ENCODE peak calls at places on chromosome 10, in eight cellular contexts. One of them, this sample, is unnamed.

GRCh38 chr10:131815366-131816156 is 85.2 kb upstream of the PPP2R2D start:
- DNase-seq in breast epithelium: peak
- DNase-seq in endothelial cell of umbilical vein: no peak
- DNase-seq in IMR-90: no peak
- DNase-seq in ovary: no peak
- DNase-seq in A549: no peak
- DNase-seq in spleen: no peak
- DNase-seq in heart left ventricle: peak
- DNase-seq in this sample: no peak

GRCh38 chr10:97399843-97400545 is 1.1 kb downstream of the RRP12 start:
- DNase-seq in spleen: peak
- DNase-seq in endothelial cell of umbilical vein: peak
- DNase-seq in heart left ventricle: peak
- DNase-seq in breast epithelium: no peak
- DNase-seq in ovary: no peak
- DNase-seq in A549: peak
- DNase-seq in IMR-90: peak
- DNase-seq in this sample: no peak

GRCh38 chr10:80464557-80465466 is 10.7 kb downstream of the TSPAN14 start:
- DNase-seq in endothelial cell of umbilical vein: peak
- DNase-seq in breast epithelium: no peak
- DNase-seq in IMR-90: peak
- DNase-seq in spleen: peak
- DNase-seq in heart left ventricle: peak
- DNase-seq in A549: no peak
- DNase-seq in ovary: peak
- DNase-seq in this sample: peak

GRCh38 chr10:127424594-127425264 is 124.4 kb upstream of the NPS start:
- DNase-seq in ovary: no peak
- DNase-seq in endothelial cell of umbilical vein: no peak
- DNase-seq in A549: no peak
- DNase-seq in breast epithelium: no peak
- DNase-seq in heart left ventricle: no peak
- DNase-seq in IMR-90: peak
- DNase-seq in spleen: no peak
- DNase-seq in this sample: no peak

GRCh38 chr10:118542789-118543188 is 52.7 kb downstream of the PRLHR start:
- DNase-seq in A549: no peak
- DNase-seq in heart left ventricle: no peak
- DNase-seq in ovary: no peak
- DNase-seq in spleen: no peak
- DNase-seq in endothelial cell of umbilical vein: no peak
- DNase-seq in breast epithelium: no peak
- DNase-seq in IMR-90: no peak
- DNase-seq in this sample: no peak

GRCh38 chr10:89466599-89467035 is 52.2 kb downstream of the IFIT5 start:
- DNase-seq in ovary: no peak
- DNase-seq in heart left ventricle: no peak
- DNase-seq in A549: peak
- DNase-seq in IMR-90: peak
- DNase-seq in endothelial cell of umbilical vein: peak
- DNase-seq in spleen: no peak
- DNase-seq in breast epithelium: no peak
- DNase-seq in this sample: no peak

GRCh38 chr10:7471720-7472367 is 61.0 kb upstream of the SFMBT2 start:
- DNase-seq in IMR-90: no peak
- DNase-seq in breast epithelium: no peak
- DNase-seq in spleen: peak
- DNase-seq in heart left ventricle: no peak
- DNase-seq in A549: no peak
- DNase-seq in ovary: no peak
- DNase-seq in endothelial cell of umbilical vein: no peak
- DNase-seq in this sample: no peak

GRCh38 chr10:47321521-47322195 is 596 bp upstream of the GDF2 start:
- DNase-seq in spleen: no peak
- DNase-seq in ovary: no peak
- DNase-seq in heart left ventricle: no peak
- DNase-seq in A549: no peak
- DNase-seq in breast epithelium: no peak
- DNase-seq in endothelial cell of umbilical vein: no peak
- DNase-seq in IMR-90: no peak
- DNase-seq in this sample: no peak

GRCh38 chr10:123757853-123758252 is 91.7 kb downstream of the GPR26 start:
- DNase-seq in ovary: no peak
- DNase-seq in spleen: no peak
- DNase-seq in endothelial cell of umbilical vein: no peak
- DNase-seq in A549: no peak
- DNase-seq in breast epithelium: no peak
- DNase-seq in heart left ventricle: no peak
- DNase-seq in IMR-90: no peak
- DNase-seq in this sample: no peak

GRCh38 chr10:856405-857157 is 74.9 kb downstream of the LARP4B start:
- DNase-seq in spleen: no peak
- DNase-seq in breast epithelium: no peak
- DNase-seq in endothelial cell of umbilical vein: no peak
- DNase-seq in A549: no peak
- DNase-seq in heart left ventricle: no peak
- DNase-seq in ovary: no peak
- DNase-seq in IMR-90: no peak
- DNase-seq in this sample: no peak

GRCh38 chr10:87818505-87819273 is 663 bp upstream of the ATAD1 start:
- DNase-seq in A549: peak
- DNase-seq in IMR-90: peak
- DNase-seq in endothelial cell of umbilical vein: peak
- DNase-seq in heart left ventricle: peak
- DNase-seq in spleen: peak
- DNase-seq in ovary: no peak
- DNase-seq in breast epithelium: peak
- DNase-seq in this sample: no peak

GRCh38 chr10:75428434-75429158 is 2.8 kb upstream of the LRMDA start:
- DNase-seq in ovary: peak
- DNase-seq in breast epithelium: no peak
- DNase-seq in heart left ventricle: no peak
- DNase-seq in spleen: no peak
- DNase-seq in endothelial cell of umbilical vein: peak
- DNase-seq in A549: peak
- DNase-seq in IMR-90: peak
- DNase-seq in this sample: peak

GRCh38 chr10:117218654-117219053 is 21.4 kb downstream of the KCNK18 start:
- DNase-seq in ovary: no peak
- DNase-seq in breast epithelium: no peak
- DNase-seq in spleen: peak
- DNase-seq in heart left ventricle: no peak
- DNase-seq in A549: no peak
- DNase-seq in endothelial cell of umbilical vein: no peak
- DNase-seq in IMR-90: no peak
- DNase-seq in this sample: no peak

GRCh38 chr10:62815373-62816111 is 624 bp downstream of the EGR2 start:
- DNase-seq in spleen: peak
- DNase-seq in endothelial cell of umbilical vein: peak
- DNase-seq in ovary: no peak
- DNase-seq in heart left ventricle: peak
- DNase-seq in IMR-90: no peak
- DNase-seq in A549: peak
- DNase-seq in breast epithelium: peak
- DNase-seq in this sample: peak
- H3K4me3 ChIP-seq in spleen: peak
- H3K4me3 ChIP-seq in endothelial cell of umbilical vein: peak
- H3K4me3 ChIP-seq in ovary: peak
- H3K4me3 ChIP-seq in heart left ventricle: peak
- H3K4me3 ChIP-seq in IMR-90: peak
- H3K4me3 ChIP-seq in A549: peak
- H3K4me3 ChIP-seq in breast epithelium: peak
- H3K4me3 ChIP-seq in this sample: peak

GRCh38 chr10:43407576-43408330 is 1.2 kb downstream of the HNRNPF start:
- DNase-seq in A549: peak
- DNase-seq in endothelial cell of umbilical vein: peak
- DNase-seq in ovary: peak
- DNase-seq in spleen: peak
- DNase-seq in breast epithelium: peak
- DNase-seq in heart left ventricle: peak
- DNase-seq in IMR-90: peak
- DNase-seq in this sample: peak
- TF ChIP-seq CTCF in A549: peak
- TF ChIP-seq CTCF in endothelial cell of umbilical vein: peak
- TF ChIP-seq CTCF in ovary: peak
- TF ChIP-seq CTCF in spleen: peak
- TF ChIP-seq CTCF in breast epithelium: peak
- TF ChIP-seq CTCF in heart left ventricle: peak
- TF ChIP-seq CTCF in IMR-90: peak
- TF ChIP-seq CTCF in this sample: peak

DNA sequence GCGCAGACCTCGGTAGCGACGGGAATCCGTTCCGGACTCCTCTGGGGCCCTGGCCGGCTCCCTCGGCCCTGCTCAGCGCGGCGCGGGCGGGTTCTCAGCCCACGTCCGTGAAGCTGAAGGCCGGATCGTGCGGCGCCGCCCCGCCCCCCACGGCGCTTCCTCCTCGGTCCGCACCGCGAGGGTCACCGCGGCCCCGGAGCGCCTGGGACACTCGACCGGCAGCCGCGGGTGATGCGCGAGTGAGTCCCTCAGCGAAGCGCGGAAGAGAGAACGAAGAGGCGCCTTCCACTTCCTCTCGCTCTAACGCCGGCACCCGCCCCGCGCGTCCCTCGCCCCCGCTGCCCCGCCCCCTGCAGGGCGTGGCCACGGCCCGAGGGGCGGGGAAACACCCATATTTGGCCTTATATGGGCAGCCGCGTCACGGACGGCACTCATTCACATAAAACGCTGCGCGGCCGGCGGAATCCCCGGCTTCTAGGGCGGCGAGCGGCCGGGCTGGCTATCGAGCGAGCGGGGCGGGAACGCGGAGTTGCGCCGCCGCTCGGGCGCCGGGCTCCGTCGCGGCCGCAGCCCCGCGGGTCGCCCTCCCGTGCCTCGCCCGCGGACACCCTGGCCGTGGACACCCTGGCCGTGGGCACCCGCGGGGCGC is at the start of gene DUSP5:
- DNase-seq in ovary: peak
- DNase-seq in IMR-90: peak
- DNase-seq in heart left ventricle: peak
- DNase-seq in A549: peak
- DNase-seq in spleen: peak
- DNase-seq in endothelial cell of umbilical vein: peak
- DNase-seq in breast epithelium: peak
- DNase-seq in this sample: peak
- TF ChIP-seq POLR2A in ovary: peak
- TF ChIP-seq POLR2A in IMR-90: peak
- TF ChIP-seq POLR2A in heart left ventricle: peak
- TF ChIP-seq POLR2A in A549: peak
- TF ChIP-seq POLR2A in spleen: peak
- TF ChIP-seq POLR2A in endothelial cell of umbilical vein: peak
- TF ChIP-seq POLR2A in breast epithelium: peak
- TF ChIP-seq POLR2A in this sample: peak

DNA sequence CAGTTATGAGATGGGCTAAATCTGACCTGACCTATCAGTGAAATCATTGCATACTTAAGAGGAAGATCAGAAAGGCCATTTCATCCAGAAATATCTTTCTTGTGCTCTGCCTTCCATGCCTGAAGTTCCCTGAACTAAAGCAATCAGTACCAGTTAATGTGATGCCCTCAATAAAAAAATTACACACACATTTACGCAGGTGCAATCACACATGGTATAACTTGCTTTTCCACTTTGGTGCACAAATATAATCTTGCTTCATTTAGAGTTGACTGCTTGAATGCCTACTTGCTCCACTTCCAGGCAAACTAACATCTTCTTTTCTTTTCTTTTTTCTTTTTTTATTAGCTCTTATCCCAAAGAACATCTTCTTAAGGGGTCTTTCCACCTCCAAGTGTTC is 58.3 kb upstream of the KIF5B start:
- DNase-seq in IMR-90: no peak
- DNase-seq in heart left ventricle: no peak
- DNase-seq in endothelial cell of umbilical vein: no peak
- DNase-seq in breast epithelium: no peak
- DNase-seq in ovary: no peak
- DNase-seq in spleen: no peak
- DNase-seq in A549: no peak
- DNase-seq in this sample: no peak
- H3K4me3 ChIP-seq in IMR-90: no peak
- H3K4me3 ChIP-seq in heart left ventricle: no peak
- H3K4me3 ChIP-seq in endothelial cell of umbilical vein: no peak
- H3K4me3 ChIP-seq in breast epithelium: no peak
- H3K4me3 ChIP-seq in ovary: no peak
- H3K4me3 ChIP-seq in spleen: no peak
- H3K4me3 ChIP-seq in A549: no peak
- H3K4me3 ChIP-seq in this sample: no peak

GRCh38 chr10:77906863-77907861 is 19.4 kb downstream of the DLG5 start:
- DNase-seq in breast epithelium: no peak
- DNase-seq in ovary: no peak
- DNase-seq in spleen: no peak
- DNase-seq in A549: no peak
- DNase-seq in heart left ventricle: no peak
- DNase-seq in endothelial cell of umbilical vein: no peak
- DNase-seq in IMR-90: no peak
- DNase-seq in this sample: no peak

GRCh38 chr10:77910524-77911145 is 15.9 kb downstream of the DLG5 start:
- DNase-seq in ovary: no peak
- DNase-seq in endothelial cell of umbilical vein: no peak
- DNase-seq in spleen: no peak
- DNase-seq in A549: no peak
- DNase-seq in breast epithelium: no peak
- DNase-seq in heart left ventricle: no peak
- DNase-seq in IMR-90: no peak
- DNase-seq in this sample: no peak

GRCh38 chr10:77909021-77909754 is 17.4 kb downstream of the DLG5 start:
- DNase-seq in breast epithelium: no peak
- DNase-seq in heart left ventricle: no peak
- DNase-seq in endothelial cell of umbilical vein: no peak
- DNase-seq in A549: no peak
- DNase-seq in spleen: no peak
- DNase-seq in IMR-90: no peak
- DNase-seq in ovary: no peak
- DNase-seq in this sample: no peak

GRCh38 chr10:77909755-77910375 is 16.7 kb downstream of the DLG5 start:
- DNase-seq in A549: peak
- DNase-seq in heart left ventricle: no peak
- DNase-seq in breast epithelium: no peak
- DNase-seq in endothelial cell of umbilical vein: peak
- DNase-seq in spleen: no peak
- DNase-seq in ovary: peak
- DNase-seq in IMR-90: peak
- DNase-seq in this sample: no peak

DNA sequence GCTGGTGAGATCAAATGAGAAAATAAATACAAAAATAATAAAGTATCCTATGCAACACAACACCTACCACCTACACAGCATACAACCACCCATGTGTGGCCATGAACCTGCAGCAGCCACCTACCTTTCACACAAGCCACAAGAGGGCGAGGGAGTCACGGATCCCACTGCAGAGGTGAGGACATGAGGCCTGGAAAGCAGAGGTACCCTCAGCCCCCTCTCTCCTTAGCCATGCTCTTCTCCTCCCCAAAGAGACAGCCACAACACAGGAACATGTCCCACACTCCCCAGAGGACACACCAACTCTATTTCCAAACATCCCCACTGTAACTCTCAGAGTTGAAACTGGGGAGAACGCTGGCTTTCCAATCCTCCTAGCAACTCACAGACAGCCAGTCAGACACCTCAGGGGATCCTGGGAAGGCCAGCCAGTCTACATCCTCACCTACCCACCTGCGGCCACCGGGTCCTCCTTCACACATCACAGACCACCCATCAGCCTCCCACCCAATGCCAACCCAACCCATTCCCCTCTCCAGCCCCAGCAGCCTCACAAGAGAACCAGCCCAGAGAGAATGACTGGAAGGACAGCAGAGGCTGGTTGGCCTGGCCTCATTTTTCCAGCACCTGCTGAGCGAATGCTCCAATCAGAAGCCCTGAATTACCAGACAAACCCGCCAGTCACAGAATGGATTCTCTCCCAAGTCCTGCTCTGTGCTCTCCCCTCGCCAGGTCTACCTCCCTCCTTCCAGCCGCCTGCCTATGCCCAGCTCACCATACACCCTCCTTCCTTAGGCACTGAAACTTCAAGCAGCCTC is 18.4 kb downstream of the DLG5 start:
- DNase-seq in ovary: no peak
- DNase-seq in heart left ventricle: no peak
- DNase-seq in IMR-90: no peak
- DNase-seq in endothelial cell of umbilical vein: no peak
- DNase-seq in breast epithelium: no peak
- DNase-seq in A549: peak
- DNase-seq in spleen: no peak
- DNase-seq in this sample: no peak
- TF ChIP-seq CTCF in ovary: no peak
- TF ChIP-seq CTCF in heart left ventricle: no peak
- TF ChIP-seq CTCF in IMR-90: no peak
- TF ChIP-seq CTCF in endothelial cell of umbilical vein: no peak
- TF ChIP-seq CTCF in breast epithelium: no peak
- TF ChIP-seq CTCF in A549: peak
- TF ChIP-seq CTCF in spleen: no peak
- TF ChIP-seq CTCF in this sample: no peak

This sample was measured in upper lobe of left lung.